ENCODE peak calls at places on chromosome 18, in four cellular contexts. W is H1, L is K562, I is A549. D is an unnamed sample.

GRCh38 chr18:43277164-43277600 is at the start of gene SYT4:
- DNase-seq in W (peak), L (no peak), I (no peak), D (peak)

GRCh38 chr18:3281456-3282400 is 19.8 kb downstream of the MYL12B start:
- DNase-seq in W (no peak), L (peak), I (peak), D (peak)

GRCh38 chr18:3333056-3333720 is 71.3 kb downstream of the MYL12B start:
- DNase-seq in W (no peak), L (no peak), I (no peak), D (peak)

GRCh38 chr18:38759457-38759856 is 1193.9 kb upstream of the CELF4 start:
- DNase-seq in W (no peak), L (no peak), I (no peak), D (no peak)

GRCh38 chr18:24333116-24333515 is 64.5 kb downstream of the OSBPL1A start:
- DNase-seq in W (no peak), L (no peak), I (no peak), D (no peak)

GRCh38 chr18:43830905-43831304 is 553.6 kb upstream of the SYT4 start:
- DNase-seq in W (no peak), L (no peak), I (no peak), D (no peak)

GRCh38 chr18:27964811-27965210 is 212.1 kb downstream of the CDH2 start:
- DNase-seq in W (no peak), L (no peak), I (no peak), D (peak)

GRCh38 chr18:23675236-23675635 is 12.5 kb upstream of the ANKRD29 start:
- DNase-seq in W (no peak), L (no peak), I (no peak), D (no peak)

GRCh38 chr18:44149706-44150105 is 531.0 kb upstream of the SETBP1 start:
- DNase-seq in W (no peak), L (no peak), I (no peak), D (peak)

GRCh38 chr18:52069201-52069600 is 270.8 kb upstream of the DCC start:
- DNase-seq in W (no peak), L (no peak), I (no peak), D (no peak)

GRCh38 chr18:26812462-26812861 is 53.0 kb downstream of the AQP4 start:
- DNase-seq in W (no peak), L (no peak), I (no peak), D (no peak)

GRCh38 chr18:11268691-11269686 is 119.6 kb upstream of the PIEZO2 start:
- DNase-seq in W (no peak), L (no peak), I (no peak), D (peak)

GRCh38 chr18:3088044-3088443 is 75.1 kb upstream of the LPIN2 start:
- DNase-seq in W (no peak), L (no peak), I (no peak), D (no peak)

GRCh38 chr18:11983592-11983991 is 2.3 kb downstream of the IMPA2 start:
- DNase-seq in W (no peak), L (no peak), I (no peak), D (no peak)

GRCh38 chr18:39486268-39486667 is 1920.7 kb upstream of the CELF4 start:
- DNase-seq in W (no peak), L (no peak), I (no peak), D (no peak)

GRCh38 chr18:60246606-60247005 is 126.0 kb downstream of the MC4R start:
- DNase-seq in W (no peak), L (no peak), I (no peak), D (no peak)

GRCh38 chr18:11819938-11820337 is 31.3 kb upstream of the CHMP1B start:
- DNase-seq in W (no peak), L (no peak), I (no peak), D (no peak)

GRCh38 chr18:3634250-3634939 is 184.4 kb downstream of the TGIF1 start:
- DNase-seq in W (no peak), L (no peak), I (no peak), D (no peak)

GRCh38 chr18:26909599-26910290 is 44.2 kb upstream of the AQP4 start:
- DNase-seq in W (no peak), L (no peak), I (no peak), D (no peak)

GRCh38 chr18:14747513-14748474 is at the start of gene ANKRD30B:
- DNase-seq in W (no peak), L (no peak), I (no peak), D (no peak)

GRCh38 chr18:45690975-45691815 is 32.8 kb upstream of the SLC14A1 start:
- DNase-seq in W (peak), L (peak), I (peak), D (peak)

GRCh38 chr18:9700261-9700796 is 7.8 kb upstream of the RAB31 start:
- DNase-seq in W (no peak), L (no peak), I (no peak), D (peak)

GRCh38 chr18:40866013-40866644 is 1088.9 kb upstream of the PIK3C3 start:
- DNase-seq in W (no peak), L (no peak), I (no peak), D (no peak)

GRCh38 chr18:12782521-12782920 is 79.7 kb downstream of the PSMG2 start:
- DNase-seq in W (peak), L (no peak), I (no peak), D (no peak)

GRCh38 chr18:60198063-60198462 is 174.5 kb downstream of the MC4R start:
- DNase-seq in W (no peak), L (peak), I (no peak), D (peak)

GRCh38 chr18:12460874-12461273 is 53.1 kb downstream of the PRELID3A start:
- DNase-seq in W (no peak), L (no peak), I (no peak), D (peak)

GRCh38 chr18:54883816-54884604 is 55.7 kb downstream of the RAB27B start:
- DNase-seq in W (no peak), L (no peak), I (no peak), D (peak)

GRCh38 chr18:64519191-64519590 is 370.3 kb upstream of the LINC00305 start:
- DNase-seq in W (no peak), L (no peak), I (no peak), D (no peak)

GRCh38 chr18:64518191-64518590 is 369.3 kb upstream of the LINC00305 start:
- DNase-seq in W (no peak), L (no peak), I (no peak), D (no peak)

DNA sequence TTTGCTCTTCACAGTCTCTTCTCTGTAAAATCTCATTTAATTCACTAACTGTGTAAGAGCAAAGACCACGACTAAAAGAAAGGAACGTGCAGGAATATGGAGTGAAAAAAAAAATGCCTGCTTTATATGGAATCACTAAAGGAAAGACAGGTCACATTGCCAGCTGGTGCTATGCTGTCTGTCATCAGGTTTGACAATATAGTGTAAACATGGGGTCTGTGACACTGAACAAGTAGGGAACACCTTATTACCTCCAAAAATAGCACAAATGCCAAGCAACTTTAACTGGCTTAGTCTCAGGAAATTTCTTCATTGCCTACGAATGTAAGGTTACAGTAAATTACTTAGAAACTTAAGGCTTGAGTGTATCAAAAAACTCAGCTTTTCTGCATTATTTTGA is 364.5 kb upstream of the LINC00305 start:
- DNase-seq in W (no peak), L (no peak), I (no peak), D (no peak)
- TF ChIP-seq CEBPB in W (no peak), L (no peak), I (no peak), D (no peak)

GRCh38 chr18:58894937-58895336 is 30.3 kb downstream of the ZNF532 start:
- DNase-seq in W (no peak), L (no peak), I (no peak), D (no peak)

GRCh38 chr18:58897994-58898393 is 33.3 kb downstream of the ZNF532 start:
- DNase-seq in W (no peak), L (no peak), I (no peak), D (no peak)

GRCh38 chr18:58895385-58895784 is 30.7 kb downstream of the ZNF532 start:
- DNase-seq in W (no peak), L (no peak), I (no peak), D (no peak)

GRCh38 chr18:58896734-58897508 is 32.2 kb downstream of the ZNF532 start:
- DNase-seq in W (no peak), L (no peak), I (no peak), D (no peak)

DNA sequence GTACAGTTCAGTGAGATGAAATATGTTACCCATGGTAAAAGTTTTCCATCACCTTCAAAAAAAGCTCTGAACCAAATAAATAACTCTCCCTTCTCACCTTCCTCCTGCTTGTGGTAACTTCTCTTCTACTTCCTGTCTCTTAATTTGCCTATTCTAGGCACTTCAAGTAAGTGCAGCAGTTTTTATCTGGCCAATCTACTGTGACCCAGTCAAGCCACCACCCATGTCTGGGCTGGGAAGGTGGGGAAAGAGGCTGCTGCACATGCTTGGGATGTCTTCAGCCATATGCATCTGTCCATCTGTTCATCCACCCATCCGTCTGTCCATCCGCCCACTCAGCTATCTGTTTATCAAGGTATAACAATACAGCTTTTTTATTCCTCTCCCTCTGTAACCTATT is 31.6 kb downstream of the ZNF532 start:
- DNase-seq in W (no peak), L (no peak), I (no peak), D (no peak)
- TF ChIP-seq CEBPB in W (no peak), L (no peak), I (no peak), D (no peak)

DNA sequence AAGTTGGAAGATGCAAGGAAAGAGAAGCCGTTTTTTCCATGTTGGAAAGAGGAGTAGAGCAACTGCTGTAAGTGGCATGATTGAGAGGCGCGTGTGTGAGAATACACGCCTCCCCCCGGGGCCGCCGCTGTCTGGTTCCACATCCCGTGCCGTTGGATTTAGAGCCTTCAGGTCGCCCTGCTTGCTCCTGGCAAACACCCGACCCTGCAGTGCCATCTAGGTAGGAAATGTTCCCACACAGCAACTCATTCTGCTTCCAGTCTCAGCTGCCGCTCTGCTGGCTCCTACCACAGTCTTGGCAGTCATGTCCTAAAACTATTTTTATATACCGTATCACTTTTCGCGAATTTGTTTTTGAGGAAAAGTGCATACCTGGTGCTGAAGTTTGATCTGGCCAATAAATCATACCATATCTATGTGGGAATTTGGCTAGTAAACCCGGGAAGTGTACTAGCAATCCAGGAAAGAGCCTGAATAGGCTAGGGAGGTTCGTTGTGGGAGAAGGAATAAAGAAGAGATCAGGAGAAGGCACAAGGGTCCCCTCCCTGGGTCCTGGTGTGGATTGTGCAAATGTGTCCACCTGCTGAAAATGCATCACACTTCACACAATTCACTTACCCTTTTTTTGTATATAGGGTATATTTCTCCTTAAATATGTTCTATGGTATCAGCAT is 372.7 kb downstream of the FBXO15 start:
- DNase-seq in W (no peak), L (no peak), I (peak), D (no peak)
- TF ChIP-seq CEBPB in W (no peak), L (no peak), I (no peak), D (no peak)

DNA sequence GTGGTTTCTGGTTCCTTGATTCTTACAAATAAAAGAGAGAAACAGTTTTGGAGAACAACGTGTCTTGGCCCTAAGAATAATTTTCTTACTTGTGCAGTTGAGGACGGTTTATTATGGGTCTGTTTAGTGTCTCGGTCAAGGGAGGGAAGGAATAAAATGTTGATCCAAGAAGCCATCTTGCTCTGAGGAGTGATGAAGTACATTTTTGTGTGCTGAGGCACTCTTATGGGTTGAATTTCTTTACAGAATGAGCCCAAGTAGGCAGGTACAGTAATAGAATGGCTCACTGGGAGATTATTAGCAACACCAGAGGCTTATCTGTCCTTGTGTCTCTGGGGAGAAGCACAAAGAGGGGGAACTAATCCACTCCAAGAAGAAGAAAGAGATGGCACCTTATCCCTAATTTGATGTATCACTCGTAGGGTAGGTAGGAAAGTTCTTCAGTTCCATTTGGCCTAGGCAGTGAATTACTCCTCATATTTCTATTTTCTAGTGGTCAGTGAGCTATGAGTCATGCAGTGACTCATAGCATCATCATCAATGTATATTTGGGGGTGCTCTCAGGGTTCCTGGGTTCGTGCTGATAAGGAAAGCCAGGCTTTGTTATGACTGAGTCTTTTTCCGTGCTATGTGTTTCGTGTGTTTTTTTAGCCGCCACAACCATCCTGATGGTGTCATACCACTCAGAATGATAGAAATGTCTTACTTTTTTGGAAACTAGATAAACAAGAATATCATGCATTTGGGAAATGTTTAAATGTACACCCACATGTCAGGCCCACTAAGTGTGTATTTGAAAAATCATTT is 250.1 kb upstream of the CTAGE1 start:
- DNase-seq in W (no peak), L (peak), I (peak), D (peak)
- TF ChIP-seq CEBPB in W (no peak), L (no peak), I (no peak), D (peak)

GRCh38 chr18:58140366-58141325 is 96.6 kb downstream of the NEDD4L start:
- DNase-seq in W (no peak), L (no peak), I (no peak), D (no peak)
- TF ChIP-seq CEBPB in W (no peak), L (no peak), I (no peak), D (no peak)

DNA sequence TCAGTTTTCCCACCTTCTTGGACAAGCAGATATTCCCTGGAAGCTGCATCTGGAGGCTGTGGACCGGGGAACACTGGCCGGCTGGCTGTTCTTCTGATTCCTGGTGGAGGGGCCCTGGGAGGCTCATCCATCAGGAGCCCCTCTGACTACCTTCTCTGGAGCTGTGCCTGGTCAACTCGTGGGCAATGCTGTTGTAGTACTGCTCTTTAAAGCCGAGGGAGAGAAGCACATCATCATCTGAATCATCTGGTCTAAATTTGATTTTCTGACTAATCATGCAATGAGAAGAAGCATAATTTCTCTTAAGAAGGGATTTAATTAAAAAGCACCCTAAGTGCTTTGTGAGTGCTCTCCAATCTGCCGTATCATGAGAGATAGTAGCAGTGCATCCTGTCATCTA is 229.5 kb downstream of the FHOD3 start:
- DNase-seq in W (no peak), L (no peak), I (no peak), D (peak)
- TF ChIP-seq CEBPB in W (no peak), L (no peak), I (no peak), D (no peak)

GRCh38 chr18:79458131-79458838 is 62.6 kb downstream of the NFATC1 start:
- DNase-seq in W (no peak), L (no peak), I (peak), D (peak)
- TF ChIP-seq CEBPB in W (no peak), L (no peak), I (no peak), D (peak)

DNA sequence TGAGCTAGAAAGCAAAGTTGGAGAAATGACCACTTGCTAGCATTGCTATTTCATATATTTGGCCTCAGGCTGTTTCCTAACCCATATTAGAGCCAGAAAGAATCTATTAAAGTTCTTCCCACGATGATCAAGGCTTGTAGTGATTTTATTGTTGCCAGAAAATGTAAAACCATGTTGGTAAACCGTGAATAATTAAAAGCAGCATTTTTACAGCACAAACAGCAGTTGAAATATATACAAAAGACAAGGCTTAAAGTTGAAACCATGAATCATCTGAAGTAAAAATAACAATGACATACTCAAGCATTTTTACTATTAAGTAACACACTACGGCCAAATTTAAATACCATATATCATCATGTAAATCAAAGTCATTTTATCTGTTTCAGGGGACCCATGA is 27.7 kb upstream of the DSC3 start:
- DNase-seq in W (no peak), L (no peak), I (no peak), D (no peak)
- TF ChIP-seq CEBPB in W (no peak), L (no peak), I (no peak), D (no peak)

D was measured in IMR-90.